ENCODE peak calls at places on chromosomes 6 and 20, in ten cellular contexts. One of them, this sample, is unnamed. For H3K4me1, the result is how much of the 10 kb centered on the place peaks cover.

GRCh38 chr20:1108437-1108920 is 9.9 kb upstream of the PSMF1 start:
- DNase-seq in IMR-90: peak
- DNase-seq in heart left ventricle: peak
- DNase-seq in SJCRH30: peak
- DNase-seq in right lobe of liver: peak
- DNase-seq in OCI-LY7: peak
- DNase-seq in thoracic aorta: no peak
- DNase-seq in ascending aorta: peak
- DNase-seq in CD8-positive, alpha-beta T cell: peak
- DNase-seq in tibial artery: no peak
- DNase-seq in this sample: peak

GRCh38 chr6:128098000-128098581 is 197.2 kb upstream of the THEMIS start:
- DNase-seq in thoracic aorta: no peak
- DNase-seq in OCI-LY7: no peak
- DNase-seq in ascending aorta: no peak
- DNase-seq in tibial artery: no peak
- DNase-seq in right lobe of liver: no peak
- DNase-seq in IMR-90: peak
- DNase-seq in CD8-positive, alpha-beta T cell: no peak
- DNase-seq in SJCRH30: peak
- DNase-seq in heart left ventricle: no peak
- DNase-seq in this sample: no peak

GRCh38 chr20:4613184-4613583 is 108.5 kb upstream of the PRND start:
- DNase-seq in IMR-90: no peak
- DNase-seq in heart left ventricle: no peak
- DNase-seq in thoracic aorta: no peak
- DNase-seq in SJCRH30: no peak
- DNase-seq in CD8-positive, alpha-beta T cell: no peak
- DNase-seq in ascending aorta: no peak
- DNase-seq in right lobe of liver: no peak
- DNase-seq in tibial artery: no peak
- DNase-seq in OCI-LY7: no peak
- DNase-seq in this sample: no peak

GRCh38 chr20:11140359-11140758 is 466.6 kb upstream of the JAG1 start:
- DNase-seq in IMR-90: peak
- DNase-seq in heart left ventricle: no peak
- DNase-seq in right lobe of liver: no peak
- DNase-seq in SJCRH30: no peak
- DNase-seq in CD8-positive, alpha-beta T cell: no peak
- DNase-seq in thoracic aorta: no peak
- DNase-seq in OCI-LY7: no peak
- DNase-seq in ascending aorta: no peak
- DNase-seq in tibial artery: no peak
- DNase-seq in this sample: no peak

GRCh38 chr20:17654649-17655285 is 27.3 kb downstream of the RRBP1 start:
- DNase-seq in tibial artery: peak
- DNase-seq in right lobe of liver: no peak
- DNase-seq in IMR-90: peak
- DNase-seq in SJCRH30: peak
- DNase-seq in ascending aorta: no peak
- DNase-seq in OCI-LY7: no peak
- DNase-seq in CD8-positive, alpha-beta T cell: no peak
- DNase-seq in thoracic aorta: no peak
- DNase-seq in heart left ventricle: no peak
- DNase-seq in this sample: peak

GRCh38 chr20:41989935-41990635 is 371.9 kb upstream of the CHD6 start:
- DNase-seq in heart left ventricle: no peak
- DNase-seq in tibial artery: no peak
- DNase-seq in OCI-LY7: no peak
- DNase-seq in thoracic aorta: no peak
- DNase-seq in SJCRH30: peak
- DNase-seq in IMR-90: no peak
- DNase-seq in CD8-positive, alpha-beta T cell: no peak
- DNase-seq in ascending aorta: no peak
- DNase-seq in right lobe of liver: no peak
- DNase-seq in this sample: no peak

GRCh38 chr20:14355791-14356190 is 18.4 kb upstream of the FLRT3 start:
- DNase-seq in ascending aorta: no peak
- DNase-seq in SJCRH30: no peak
- DNase-seq in thoracic aorta: no peak
- DNase-seq in tibial artery: no peak
- DNase-seq in right lobe of liver: no peak
- DNase-seq in CD8-positive, alpha-beta T cell: no peak
- DNase-seq in OCI-LY7: no peak
- DNase-seq in IMR-90: no peak
- DNase-seq in heart left ventricle: no peak
- DNase-seq in this sample: no peak

GRCh38 chr6:151716446-151717047 is 90.9 kb upstream of the ESR1 start:
- DNase-seq in thoracic aorta: no peak
- DNase-seq in ascending aorta: no peak
- DNase-seq in IMR-90: no peak
- DNase-seq in CD8-positive, alpha-beta T cell: no peak
- DNase-seq in OCI-LY7: peak
- DNase-seq in heart left ventricle: no peak
- DNase-seq in tibial artery: no peak
- DNase-seq in SJCRH30: no peak
- DNase-seq in right lobe of liver: peak
- DNase-seq in this sample: peak

GRCh38 chr6:108883172-108883571 is 35.0 kb downstream of the ARMC2 start:
- DNase-seq in thoracic aorta: no peak
- DNase-seq in heart left ventricle: no peak
- DNase-seq in SJCRH30: no peak
- DNase-seq in CD8-positive, alpha-beta T cell: no peak
- DNase-seq in tibial artery: no peak
- DNase-seq in OCI-LY7: no peak
- DNase-seq in ascending aorta: no peak
- DNase-seq in IMR-90: no peak
- DNase-seq in right lobe of liver: no peak
- DNase-seq in this sample: no peak

GRCh38 chr6:17737704-17738252 is 31.1 kb upstream of the NUP153 start:
- DNase-seq in tibial artery: no peak
- DNase-seq in OCI-LY7: no peak
- DNase-seq in thoracic aorta: no peak
- DNase-seq in SJCRH30: no peak
- DNase-seq in IMR-90: no peak
- DNase-seq in CD8-positive, alpha-beta T cell: no peak
- DNase-seq in heart left ventricle: no peak
- DNase-seq in ascending aorta: no peak
- DNase-seq in right lobe of liver: no peak
- DNase-seq in this sample: no peak

GRCh38 chr6:99426454-99426762 is 1.3 kb upstream of the PNISR start:
- DNase-seq in IMR-90: no peak
- DNase-seq in tibial artery: no peak
- DNase-seq in thoracic aorta: no peak
- DNase-seq in right lobe of liver: no peak
- DNase-seq in heart left ventricle: no peak
- DNase-seq in ascending aorta: no peak
- DNase-seq in CD8-positive, alpha-beta T cell: no peak
- DNase-seq in OCI-LY7: no peak
- DNase-seq in SJCRH30: no peak
- DNase-seq in this sample: no peak

GRCh38 chr6:106101466-106101865 is 15.3 kb downstream of the PRDM1 start:
- DNase-seq in CD8-positive, alpha-beta T cell: no peak
- DNase-seq in thoracic aorta: no peak
- DNase-seq in tibial artery: no peak
- DNase-seq in OCI-LY7: no peak
- DNase-seq in heart left ventricle: no peak
- DNase-seq in ascending aorta: no peak
- DNase-seq in right lobe of liver: no peak
- DNase-seq in SJCRH30: no peak
- DNase-seq in IMR-90: no peak
- DNase-seq in this sample: no peak

GRCh38 chr20:36384022-36384619 is 78.0 kb downstream of the DLGAP4 start:
- DNase-seq in SJCRH30: peak
- DNase-seq in heart left ventricle: no peak
- DNase-seq in CD8-positive, alpha-beta T cell: no peak
- DNase-seq in right lobe of liver: no peak
- DNase-seq in thoracic aorta: no peak
- DNase-seq in IMR-90: peak
- DNase-seq in ascending aorta: no peak
- DNase-seq in OCI-LY7: peak
- DNase-seq in tibial artery: no peak
- DNase-seq in this sample: no peak

GRCh38 chr6:110139052-110139451 is 40.4 kb downstream of the WASF1 start:
- DNase-seq in heart left ventricle: no peak
- DNase-seq in tibial artery: no peak
- DNase-seq in CD8-positive, alpha-beta T cell: no peak
- DNase-seq in ascending aorta: no peak
- DNase-seq in thoracic aorta: no peak
- DNase-seq in right lobe of liver: no peak
- DNase-seq in IMR-90: no peak
- DNase-seq in OCI-LY7: no peak
- DNase-seq in SJCRH30: no peak
- DNase-seq in this sample: no peak

GRCh38 chr20:61118429-61119224 is 133.4 kb upstream of the CDH4 start:
- DNase-seq in CD8-positive, alpha-beta T cell: no peak
- DNase-seq in ascending aorta: no peak
- DNase-seq in OCI-LY7: no peak
- DNase-seq in heart left ventricle: no peak
- DNase-seq in thoracic aorta: no peak
- DNase-seq in IMR-90: peak
- DNase-seq in right lobe of liver: no peak
- DNase-seq in tibial artery: no peak
- DNase-seq in SJCRH30: no peak
- DNase-seq in this sample: no peak

GRCh38 chr6:7911345-7911725 is 747 bp upstream of the TXNDC5 start:
- DNase-seq in thoracic aorta: no peak
- DNase-seq in tibial artery: no peak
- DNase-seq in CD8-positive, alpha-beta T cell: no peak
- DNase-seq in IMR-90: no peak
- DNase-seq in OCI-LY7: peak
- DNase-seq in SJCRH30: peak
- DNase-seq in heart left ventricle: no peak
- DNase-seq in ascending aorta: no peak
- DNase-seq in right lobe of liver: no peak
- DNase-seq in this sample: no peak

GRCh38 chr6:118896339-118897136 is 2.6 kb downstream of the ASF1A start:
- DNase-seq in ascending aorta: no peak
- DNase-seq in tibial artery: no peak
- DNase-seq in CD8-positive, alpha-beta T cell: no peak
- DNase-seq in right lobe of liver: no peak
- DNase-seq in heart left ventricle: no peak
- DNase-seq in SJCRH30: peak
- DNase-seq in OCI-LY7: peak
- DNase-seq in thoracic aorta: no peak
- DNase-seq in IMR-90: peak
- DNase-seq in this sample: no peak

GRCh38 chr20:48471176-48471575 is 356.6 kb downstream of the PREX1 start:
- DNase-seq in OCI-LY7: no peak
- DNase-seq in right lobe of liver: no peak
- DNase-seq in thoracic aorta: no peak
- DNase-seq in IMR-90: no peak
- DNase-seq in heart left ventricle: no peak
- DNase-seq in CD8-positive, alpha-beta T cell: no peak
- DNase-seq in tibial artery: no peak
- DNase-seq in SJCRH30: peak
- DNase-seq in ascending aorta: no peak
- DNase-seq in this sample: no peak

DNA sequence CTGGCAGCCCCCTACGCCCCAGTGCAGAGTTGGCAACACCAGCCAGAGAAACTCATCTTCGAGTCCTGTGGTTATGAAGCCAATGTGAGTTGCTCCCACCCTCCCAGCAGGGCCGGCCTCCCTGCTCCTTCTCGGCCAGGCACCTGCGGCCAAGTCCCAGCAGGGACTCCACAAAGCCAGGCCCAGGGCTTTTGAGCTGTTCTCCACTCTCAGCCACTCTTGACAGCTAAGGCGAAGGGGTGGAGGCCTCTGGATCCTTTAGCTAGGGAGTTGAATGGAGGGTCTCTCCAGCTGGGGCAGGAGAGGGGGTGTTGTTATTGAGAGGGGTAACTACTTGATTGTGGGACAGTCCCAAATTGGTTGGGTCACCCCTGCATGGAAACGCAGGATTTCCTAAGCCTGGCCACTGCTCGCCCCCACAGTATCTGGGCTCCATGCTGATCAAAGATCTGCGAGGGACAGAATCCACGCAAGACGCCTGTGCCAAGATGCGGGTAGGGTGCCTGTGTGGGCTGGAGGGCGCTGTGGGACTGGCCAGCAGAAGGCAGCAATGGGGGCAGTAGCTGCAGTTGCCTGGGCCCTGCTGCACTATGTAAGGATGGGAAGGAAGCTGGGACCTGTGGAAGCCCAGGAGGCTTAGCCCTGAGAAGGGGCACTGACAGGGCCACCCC is 58.3 kb downstream of the TCP11 start:
- DNase-seq in SJCRH30: no peak
- DNase-seq in IMR-90: no peak
- DNase-seq in CD8-positive, alpha-beta T cell: no peak
- DNase-seq in thoracic aorta: no peak
- DNase-seq in right lobe of liver: peak
- DNase-seq in tibial artery: peak
- DNase-seq in OCI-LY7: no peak
- DNase-seq in heart left ventricle: no peak
- DNase-seq in ascending aorta: peak
- DNase-seq in this sample: no peak
- H3K4me1 ChIP-seq in SJCRH30: under half
- H3K4me1 ChIP-seq in IMR-90: under half
- H3K4me1 ChIP-seq in CD8-positive, alpha-beta T cell: under half
- H3K4me1 ChIP-seq in thoracic aorta: under half
- H3K4me1 ChIP-seq in right lobe of liver: under half
- H3K4me1 ChIP-seq in tibial artery: under half
- H3K4me1 ChIP-seq in OCI-LY7: under half
- H3K4me1 ChIP-seq in heart left ventricle: under half
- H3K4me1 ChIP-seq in ascending aorta: under half
- H3K4me1 ChIP-seq in this sample: under half

GRCh38 chr6:138374815-138375214 is 2.9 kb upstream of the SMIM28 start:
- DNase-seq in thoracic aorta: no peak
- DNase-seq in IMR-90: no peak
- DNase-seq in tibial artery: no peak
- DNase-seq in heart left ventricle: no peak
- DNase-seq in SJCRH30: peak
- DNase-seq in right lobe of liver: no peak
- DNase-seq in OCI-LY7: no peak
- DNase-seq in CD8-positive, alpha-beta T cell: no peak
- DNase-seq in ascending aorta: no peak
- DNase-seq in this sample: no peak
- H3K4me1 ChIP-seq in thoracic aorta: under half
- H3K4me1 ChIP-seq in IMR-90: under half
- H3K4me1 ChIP-seq in tibial artery: under half
- H3K4me1 ChIP-seq in heart left ventricle: under half
- H3K4me1 ChIP-seq in SJCRH30: under half
- H3K4me1 ChIP-seq in right lobe of liver: under half
- H3K4me1 ChIP-seq in OCI-LY7: under half
- H3K4me1 ChIP-seq in CD8-positive, alpha-beta T cell: under half
- H3K4me1 ChIP-seq in ascending aorta: under half
- H3K4me1 ChIP-seq in this sample: under half

GRCh38 chr6:44045672-44046015 is 81.6 kb downstream of the MRPL14 start:
- DNase-seq in ascending aorta: no peak
- DNase-seq in OCI-LY7: no peak
- DNase-seq in right lobe of liver: peak
- DNase-seq in CD8-positive, alpha-beta T cell: no peak
- DNase-seq in heart left ventricle: peak
- DNase-seq in IMR-90: no peak
- DNase-seq in thoracic aorta: no peak
- DNase-seq in tibial artery: no peak
- DNase-seq in SJCRH30: no peak
- DNase-seq in this sample: peak
- H3K4me1 ChIP-seq in ascending aorta: under half
- H3K4me1 ChIP-seq in OCI-LY7: under half
- H3K4me1 ChIP-seq in right lobe of liver: under half
- H3K4me1 ChIP-seq in CD8-positive, alpha-beta T cell: under half
- H3K4me1 ChIP-seq in heart left ventricle: under half
- H3K4me1 ChIP-seq in IMR-90: half or more
- H3K4me1 ChIP-seq in thoracic aorta: under half
- H3K4me1 ChIP-seq in tibial artery: under half
- H3K4me1 ChIP-seq in SJCRH30: under half
- H3K4me1 ChIP-seq in this sample: under half

GRCh38 chr6:107114872-107115694 is at the start of gene BEND3:
- DNase-seq in IMR-90: no peak
- DNase-seq in heart left ventricle: no peak
- DNase-seq in thoracic aorta: no peak
- DNase-seq in ascending aorta: peak
- DNase-seq in SJCRH30: peak
- DNase-seq in OCI-LY7: peak
- DNase-seq in right lobe of liver: peak
- DNase-seq in tibial artery: no peak
- DNase-seq in CD8-positive, alpha-beta T cell: peak
- DNase-seq in this sample: peak
- H3K4me1 ChIP-seq in IMR-90: under half
- H3K4me1 ChIP-seq in heart left ventricle: under half
- H3K4me1 ChIP-seq in thoracic aorta: under half
- H3K4me1 ChIP-seq in ascending aorta: under half
- H3K4me1 ChIP-seq in SJCRH30: under half
- H3K4me1 ChIP-seq in OCI-LY7: half or more
- H3K4me1 ChIP-seq in right lobe of liver: under half
- H3K4me1 ChIP-seq in tibial artery: under half
- H3K4me1 ChIP-seq in CD8-positive, alpha-beta T cell: under half
- H3K4me1 ChIP-seq in this sample: under half

This sample was measured in left lung.